ENCODE peak calls at places on chromosomes 7 and 10, in four cellular contexts. P is neuronal stem cell, Z is kidney, N is endodermal cell. S is an unnamed sample.

GRCh38 chr10:119253433-119254174 is 46.2 kb downstream of the GRK5 start:
- DNase-seq in N (peak), P (no peak), Z (peak), S (peak)

GRCh38 chr7:51344406-51344805 is 27.8 kb upstream of the COBL start:
- DNase-seq in Z (no peak), P (no peak), N (peak), S (no peak)

GRCh38 chr10:103693070-103693811 is 162.1 kb downstream of the SH3PXD2A start:
- DNase-seq in N (peak), P (no peak), Z (no peak), S (peak)

GRCh38 chr7:128017880-128018845 is 13.1 kb downstream of the LRRC4 start:
- DNase-seq in P (no peak), Z (no peak), N (peak), S (no peak)

GRCh38 chr10:52110576-52110975 is 203.5 kb upstream of the DKK1 start:
- DNase-seq in P (no peak), Z (no peak), N (no peak), S (no peak)

GRCh38 chr7:48894574-48894973 is 29.8 kb upstream of the CDC14C start:
- DNase-seq in N (no peak), Z (no peak), P (no peak), S (no peak)

GRCh38 chr10:60808031-60808430 is 29.8 kb downstream of the CDK1 start:
- DNase-seq in Z (no peak), P (no peak), N (no peak), S (no peak)

GRCh38 chr10:67663449-67664087 is 32.4 kb downstream of the CTNNA3 start:
- DNase-seq in P (no peak), N (peak), Z (no peak), S (no peak)

GRCh38 chr10:43254199-43254730 is 12.6 kb downstream of the RASGEF1A start:
- DNase-seq in P (no peak), N (no peak), Z (peak), S (no peak)

GRCh38 chr10:1731592-1731991 is 5.7 kb downstream of the ADARB2 start:
- DNase-seq in N (no peak), Z (no peak), P (no peak), S (no peak)

GRCh38 chr7:43648725-43649406 is 66.0 kb downstream of the STK17A start:
- DNase-seq in P (no peak), Z (no peak), N (no peak), S (no peak)

GRCh38 chr10:102419561-102420442 is 834 bp upstream of the FBXL15 start:
- DNase-seq in Z (no peak), N (peak), P (peak), S (peak)

GRCh38 chr7:1944619-1945210 is 274.6 kb downstream of the ELFN1 start:
- DNase-seq in P (no peak), N (no peak), Z (peak), S (no peak)

GRCh38 chr10:84693006-84693405 is 364.6 kb downstream of the CCSER2 start:
- DNase-seq in N (no peak), P (no peak), Z (no peak), S (no peak)

GRCh38 chr10:5927306-5927705 is 37.3 kb downstream of the FBH1 start:
- DNase-seq in Z (no peak), N (no peak), P (no peak), S (no peak)

GRCh38 chr7:79434867-79435266 is 18.6 kb downstream of the MAGI2 start:
- DNase-seq in N (no peak), Z (no peak), P (no peak), S (no peak)

GRCh38 chr7:135175931-135176330 is 5.4 kb upstream of the CYREN start:
- DNase-seq in N (no peak), Z (no peak), P (no peak), S (no peak)

GRCh38 chr10:119940487-119940886 is 48.0 kb downstream of the SEC23IP start:
- DNase-seq in Z (no peak), P (no peak), N (no peak), S (no peak)

GRCh38 chr10:114704720-114705119 is 46.6 kb upstream of the ABLIM1 start:
- DNase-seq in Z (no peak), N (no peak), P (no peak), S (no peak)

GRCh38 chr7:116122972-116123595 is 87.3 kb upstream of the TES start:
- DNase-seq in P (no peak), N (no peak), Z (no peak), S (peak)

GRCh38 chr7:926061-927030 is 28.1 kb downstream of the ADAP1 start:
- DNase-seq in N (no peak), P (no peak), Z (peak), S (no peak)

GRCh38 chr7:20407585-20408466 is 77.1 kb downstream of the ITGB8 start:
- DNase-seq in N (peak), Z (peak), P (no peak), S (peak)

DNA sequence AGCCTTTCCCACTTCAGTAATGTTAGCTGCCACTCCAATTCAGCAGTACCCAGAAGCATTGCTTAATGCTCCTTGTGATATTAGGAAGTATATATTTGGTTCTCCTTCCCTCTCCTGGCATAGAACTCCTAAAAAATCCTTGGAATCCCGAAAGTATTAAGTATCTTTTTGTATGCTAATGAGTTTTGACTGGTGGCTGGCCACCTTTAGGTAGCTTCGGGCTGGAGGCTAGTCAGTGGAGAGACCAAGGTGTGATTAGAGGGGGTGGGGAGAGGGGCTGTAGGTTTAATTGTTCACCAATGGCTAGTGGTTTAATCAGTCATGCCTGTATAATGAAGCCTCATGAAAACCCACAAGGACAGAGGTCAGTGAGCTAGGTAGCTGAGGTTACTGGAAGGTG is 12.2 kb downstream of the COMTD1 start:
- DNase-seq in Z (no peak), P (no peak), N (peak), S (no peak)
- H3K9ac ChIP-seq in Z (no peak), P (no peak), N (no peak), S (no peak)

GRCh38 chr10:22554481-22555182 is 159.7 kb downstream of the PIP4K2A start:
- DNase-seq in P (peak), Z (peak), N (no peak), S (peak)
- H3K9ac ChIP-seq in P (peak), Z (no peak), N (no peak), S (no peak)

GRCh38 chr7:26153246-26153822 is 1.3 kb downstream of the NFE2L3 start:
- DNase-seq in N (peak), Z (no peak), P (no peak), S (peak)
- H3K9ac ChIP-seq in N (peak), Z (peak), P (peak), S (no peak)

GRCh38 chr7:22885824-22886255 is 63.2 kb upstream of the TOMM7 start:
- DNase-seq in Z (no peak), N (no peak), P (no peak), S (no peak)

GRCh38 chr7:22879285-22879684 is 56.6 kb upstream of the TOMM7 start:
- DNase-seq in Z (no peak), N (no peak), P (no peak), S (no peak)

GRCh38 chr7:22879718-22880306 is 57.2 kb upstream of the TOMM7 start:
- DNase-seq in N (peak), P (no peak), Z (no peak), S (no peak)

GRCh38 chr7:22890773-22891172 is 68.1 kb upstream of the TOMM7 start:
- DNase-seq in P (no peak), Z (no peak), N (no peak), S (no peak)

DNA sequence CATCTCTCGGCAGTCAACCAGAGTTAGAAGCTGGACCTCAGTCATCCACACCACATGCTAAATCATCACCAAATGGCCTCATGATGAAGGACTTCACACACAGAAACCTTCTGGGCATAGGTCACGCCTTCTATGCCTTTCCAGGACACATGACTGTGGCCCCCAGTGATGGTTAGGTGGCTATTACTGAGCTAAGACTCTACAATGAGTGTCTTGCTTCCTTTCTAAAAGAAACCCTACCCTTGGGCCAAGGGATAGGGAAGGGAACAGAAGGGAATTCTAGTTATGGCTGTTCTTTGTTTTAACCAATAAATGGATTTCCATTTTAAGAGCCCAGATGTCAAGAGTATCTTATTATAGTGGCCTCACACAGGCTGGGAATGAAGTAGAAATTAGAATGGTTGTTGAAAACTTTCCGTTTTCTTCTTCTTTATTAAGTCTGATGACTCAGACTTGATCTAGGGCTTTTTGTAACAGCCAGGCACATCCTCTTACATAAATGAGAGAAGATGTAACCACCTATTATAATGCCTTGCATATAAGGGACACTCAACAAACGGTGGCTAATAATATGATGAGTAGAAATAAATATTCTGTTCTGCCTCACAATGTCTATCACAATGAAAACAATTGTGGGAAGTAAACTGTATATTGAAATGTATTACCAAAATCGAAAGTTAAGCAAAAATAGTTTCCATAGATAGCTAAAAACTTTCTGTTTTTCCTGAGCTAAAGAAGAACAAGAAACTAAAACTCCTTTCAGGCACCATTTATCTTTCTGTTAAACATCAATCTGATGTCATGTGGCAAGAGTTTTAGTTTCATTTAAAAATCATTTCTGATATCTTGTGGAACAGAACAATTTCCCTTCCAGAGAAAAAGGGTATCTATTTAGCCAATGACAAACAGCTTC is 62.5 kb upstream of the TOMM7 start:
- DNase-seq in P (no peak), Z (no peak), N (no peak), S (no peak)
- H3K9ac ChIP-seq in P (no peak), Z (no peak), N (no peak), S (no peak)

GRCh38 chr7:143407296-143408246 is 1.1 kb downstream of the EPHA1 start:
- DNase-seq in P (no peak), Z (no peak), N (peak), S (no peak)
- H3K9ac ChIP-seq in P (no peak), Z (peak), N (peak), S (no peak)

DNA sequence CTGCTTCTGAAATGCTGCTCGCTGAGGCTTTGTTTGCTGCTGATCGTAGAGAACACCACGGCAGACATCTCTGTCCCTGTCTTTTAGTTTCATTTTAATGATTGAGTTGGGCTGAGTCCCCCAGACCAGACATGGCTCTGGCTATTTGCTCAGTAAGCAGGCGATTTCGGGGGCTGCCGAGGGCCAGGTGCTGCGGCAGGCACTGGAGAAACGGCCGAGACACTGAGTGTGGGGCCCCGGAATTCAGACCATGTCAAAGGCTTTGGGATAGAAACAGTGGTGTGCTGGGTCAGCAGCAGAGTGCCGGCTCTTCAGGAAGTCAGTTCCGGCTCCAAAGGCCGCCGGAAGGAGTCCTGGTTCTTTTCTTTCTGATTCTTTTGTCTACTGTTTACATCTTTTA is 5.0 kb downstream of the LRRC27 start:
- DNase-seq in Z (no peak), N (no peak), P (no peak), S (peak)
- H3K9ac ChIP-seq in Z (no peak), N (no peak), P (no peak), S (no peak)

DNA sequence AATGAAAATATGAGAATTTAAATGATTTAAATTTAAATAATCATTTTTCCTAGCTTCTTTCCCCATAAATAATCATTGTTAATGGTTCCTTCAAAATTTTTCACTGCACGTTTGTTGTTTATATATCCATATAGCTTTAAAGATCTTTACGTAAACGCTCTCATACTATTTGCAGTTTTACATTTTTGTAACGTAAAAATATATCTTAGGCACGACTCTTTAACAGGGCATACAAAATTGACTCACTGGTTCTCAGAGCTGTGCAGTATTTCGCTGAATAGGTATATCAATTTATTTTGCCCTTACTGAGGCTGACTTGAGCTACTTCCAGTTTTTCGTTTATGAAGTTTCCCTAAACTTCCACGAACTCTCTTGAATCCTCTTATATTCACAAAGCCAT is 105.7 kb downstream of the LRRN3 start:
- DNase-seq in P (no peak), N (no peak), Z (no peak), S (no peak)
- H3K9ac ChIP-seq in P (no peak), N (no peak), Z (no peak), S (no peak)

DNA sequence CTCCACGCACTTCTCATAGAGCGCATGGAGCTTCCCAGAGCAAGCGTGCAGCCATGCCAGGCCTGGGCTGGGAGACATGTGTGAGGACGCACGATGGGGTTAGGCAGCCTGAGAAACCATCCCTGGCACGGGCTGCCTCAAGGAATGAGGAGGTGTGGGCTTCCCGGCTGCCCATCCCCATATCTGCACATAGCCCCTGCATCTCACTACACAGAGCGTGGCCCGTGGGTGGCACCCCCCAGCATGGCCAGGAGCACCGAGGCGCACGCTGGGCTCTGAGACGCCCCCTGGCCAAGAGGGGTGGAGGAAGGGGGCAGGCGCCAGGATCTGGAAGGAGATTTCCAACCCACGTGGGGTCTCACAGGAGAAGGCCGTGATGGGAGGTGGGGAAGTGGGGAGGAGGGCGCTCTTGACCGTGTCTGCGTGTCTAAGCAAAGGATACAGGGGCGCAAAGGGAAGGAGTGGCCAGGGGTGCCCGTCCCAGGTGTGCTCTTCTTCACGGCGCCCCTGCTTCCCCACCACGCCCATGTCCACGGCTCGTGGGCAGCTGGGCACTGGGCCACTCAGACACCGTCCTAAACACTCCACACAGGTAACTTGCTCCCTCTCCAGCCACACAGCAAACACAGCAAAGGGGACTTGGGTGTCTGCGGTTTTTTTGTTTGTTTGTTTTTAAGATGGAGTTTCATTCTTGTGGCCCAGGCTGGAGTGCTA is 340.5 kb downstream of the PTPRN2 start:
- DNase-seq in Z (no peak), P (no peak), N (peak), S (no peak)
- H3K9ac ChIP-seq in Z (no peak), P (peak), N (no peak), S (no peak)